ENCODE peak calls at places on chromosome 17, in eight cellular contexts. K is astrocyte of the spinal cord; S is activated B cell treated with CpG ODN at 0.5 μM for 24 hours; I is MCF 10A; Z is mucosa of descending colon; L is kidney epithelial cell; F is MM.1S; X is activated CD8-positive, alpha-beta T cell treated with anti-CD3 and anti-CD28 coated beads for 36 hours. W is an unnamed sample.
A peak's percentile ranks its signal among the peaks of the same experiment; 100 is the strongest.

GRCh38 chr17:70636517-70637133 is 467.3 kb downstream of the KCNJ2 start:
- DNase-seq in K (peak; percentile 58), S (no peak), I (peak; percentile 63), Z (peak; percentile 43), L (no peak), F (peak; percentile 42), X (peak; percentile 11), W (no peak)

GRCh38 chr17:40417258-40417608 is 463 bp downstream of the TOP2A start:
- DNase-seq in K (no peak), S (no peak), I (no peak), Z (no peak), L (no peak), F (peak; percentile 31), X (peak; percentile 53), W (no peak)

GRCh38 chr17:58755269-58755576 is 431 bp upstream of the PPM1E start:
- DNase-seq in K (no peak), S (no peak), I (no peak), Z (no peak), L (no peak), F (no peak), X (no peak), W (no peak)

GRCh38 chr17:42010898-42011516 is 6.2 kb downstream of the DNAJC7 start:
- DNase-seq in K (no peak), S (no peak), I (peak; percentile 64), Z (no peak), L (no peak), F (no peak), X (peak; percentile 42), W (no peak)

GRCh38 chr17:36001109-36001735 is at the start of gene CCL15:
- DNase-seq in K (no peak), S (no peak), I (no peak), Z (peak; percentile 66), L (no peak), F (no peak), X (no peak), W (no peak)

GRCh38 chr17:78526231-78527025 is 50.8 kb downstream of the DNAH17 start:
- DNase-seq in K (no peak), S (no peak), I (no peak), Z (peak; percentile 46), L (no peak), F (no peak), X (no peak), W (no peak)

GRCh38 chr17:59172436-59173004 is 17.0 kb downstream of the PRR11 start:
- DNase-seq in K (no peak), S (no peak), I (no peak), Z (no peak), L (no peak), F (no peak), X (no peak), W (no peak)

GRCh38 chr17:73237714-73238113 is 24.0 kb downstream of the CPSF4L start:
- DNase-seq in K (no peak), S (no peak), I (no peak), Z (no peak), L (no peak), F (no peak), X (no peak), W (no peak)

GRCh38 chr17:65561394-65562205 is at the start of gene AXIN2:
- DNase-seq in K (peak; percentile 96), S (peak; percentile 64), I (peak; percentile 83), Z (peak; percentile 93), L (peak; percentile 61), F (peak; percentile 93), X (peak; percentile 89), W (no peak)

GRCh38 chr17:56679767-56680422 is 86.4 kb downstream of the NOG start:
- DNase-seq in K (no peak), S (no peak), I (no peak), Z (no peak), L (no peak), F (no peak), X (no peak), W (no peak)

GRCh38 chr17:41792835-41793748 is 6.6 kb upstream of the JUP start:
- DNase-seq in K (no peak), S (no peak), I (peak; percentile 82), Z (peak; percentile 76), L (no peak), F (no peak), X (peak; percentile 23), W (no peak)

GRCh38 chr17:75933836-75934235 is 7.0 kb downstream of the FBF1 start:
- DNase-seq in K (no peak), S (no peak), I (no peak), Z (no peak), L (no peak), F (no peak), X (no peak), W (no peak)

GRCh38 chr17:75459590-75460267 is 3.3 kb downstream of the TMEM94 start:
- DNase-seq in K (no peak), S (no peak), I (no peak), Z (peak; percentile 82), L (no peak), F (peak; percentile 9), X (no peak), W (no peak)

GRCh38 chr17:72297326-72298115 is 176.7 kb downstream of the SOX9 start:
- DNase-seq in K (peak; percentile 37), S (no peak), I (peak; percentile 91), Z (no peak), L (peak; percentile 42), F (no peak), X (no peak), W (no peak)

GRCh38 chr17:40290629-40291296 is 3.1 kb downstream of the CDC6 start:
- DNase-seq in K (peak; percentile 86), S (no peak), I (peak; percentile 88), Z (peak; percentile 92), L (peak; percentile 64), F (peak; percentile 62), X (peak; percentile 68), W (no peak)

DNA sequence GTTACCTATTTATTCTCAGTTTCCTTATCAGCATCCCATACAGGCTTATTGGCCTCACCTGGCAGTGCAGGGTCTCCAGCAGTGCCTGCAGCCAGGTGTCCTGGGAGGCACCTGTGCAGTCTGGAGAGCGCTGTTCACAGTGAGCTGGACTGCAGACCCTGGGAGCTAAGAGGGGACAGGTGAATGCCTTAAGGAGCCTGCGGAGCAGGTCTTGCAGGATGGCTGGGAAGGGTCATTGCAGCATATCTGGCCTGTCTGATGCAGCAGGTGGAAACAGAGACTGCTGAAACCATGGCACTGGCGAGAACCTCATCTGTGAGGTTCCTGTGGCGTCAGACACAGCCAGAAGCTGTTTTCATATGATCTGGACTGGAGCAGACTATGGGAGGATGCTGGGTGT is 76.9 kb downstream of the NTN1 start:
- DNase-seq in K (no peak), S (no peak), I (no peak), Z (no peak), L (no peak), F (no peak), X (no peak), W (no peak)
- TF ChIP-seq CTCF in K (no peak), S (no peak), I (no peak), Z (no peak), L (no peak), F (no peak), X (no peak), W (no peak)

GRCh38 chr17:79800325-79801155 is 3.7 kb upstream of the CBX8 start:
- DNase-seq in K (peak; percentile 69), S (no peak), I (peak; percentile 70), Z (peak; percentile 73), L (no peak), F (no peak), X (peak; percentile 87), W (no peak)

GRCh38 chr17:79802039-79802735 is 5.3 kb upstream of the CBX8 start:
- DNase-seq in K (no peak), S (no peak), I (no peak), Z (no peak), L (no peak), F (no peak), X (no peak), W (no peak)

GRCh38 chr17:79799538-79800324 is 2.9 kb upstream of the CBX8 start:
- DNase-seq in K (no peak), S (no peak), I (no peak), Z (no peak), L (no peak), F (no peak), X (peak; percentile 52), W (no peak)

GRCh38 chr17:79802736-79803420 is 6.0 kb upstream of the CBX8 start:
- DNase-seq in K (no peak), S (no peak), I (no peak), Z (no peak), L (no peak), F (no peak), X (no peak), W (no peak)

GRCh38 chr17:79801156-79802038 is 4.5 kb upstream of the CBX8 start:
- DNase-seq in K (peak; percentile 52), S (no peak), I (peak; percentile 77), Z (peak; percentile 70), L (no peak), F (no peak), X (no peak), W (no peak)
- TF ChIP-seq CTCF in K (no peak), S (no peak), I (no peak), Z (no peak), L (no peak), F (no peak), X (no peak), W (no peak)

GRCh38 chr17:37609170-37610040 is at the start of gene SYNRG:
- DNase-seq in K (peak; percentile 98), S (peak; percentile 98), I (peak; percentile 95), Z (peak; percentile 95), L (peak; percentile 69), F (peak; percentile 96), X (peak; percentile 98), W (peak; percentile 94)
- TF ChIP-seq CTCF in K (peak; percentile 37), S (no peak), I (no peak), Z (peak; percentile 18), L (peak; percentile 43), F (peak; percentile 45), X (peak; percentile 60), W (peak; percentile 23)

GRCh38 chr17:43790311-43790940 is 10.2 kb downstream of the CFAP97D1 start:
- DNase-seq in K (no peak), S (no peak), I (peak; percentile 66), Z (peak; percentile 17), L (no peak), F (no peak), X (no peak), W (no peak)
- TF ChIP-seq CTCF in K (peak; percentile 49), S (no peak), I (peak; percentile 30), Z (no peak), L (no peak), F (no peak), X (no peak), W (no peak)

DNA sequence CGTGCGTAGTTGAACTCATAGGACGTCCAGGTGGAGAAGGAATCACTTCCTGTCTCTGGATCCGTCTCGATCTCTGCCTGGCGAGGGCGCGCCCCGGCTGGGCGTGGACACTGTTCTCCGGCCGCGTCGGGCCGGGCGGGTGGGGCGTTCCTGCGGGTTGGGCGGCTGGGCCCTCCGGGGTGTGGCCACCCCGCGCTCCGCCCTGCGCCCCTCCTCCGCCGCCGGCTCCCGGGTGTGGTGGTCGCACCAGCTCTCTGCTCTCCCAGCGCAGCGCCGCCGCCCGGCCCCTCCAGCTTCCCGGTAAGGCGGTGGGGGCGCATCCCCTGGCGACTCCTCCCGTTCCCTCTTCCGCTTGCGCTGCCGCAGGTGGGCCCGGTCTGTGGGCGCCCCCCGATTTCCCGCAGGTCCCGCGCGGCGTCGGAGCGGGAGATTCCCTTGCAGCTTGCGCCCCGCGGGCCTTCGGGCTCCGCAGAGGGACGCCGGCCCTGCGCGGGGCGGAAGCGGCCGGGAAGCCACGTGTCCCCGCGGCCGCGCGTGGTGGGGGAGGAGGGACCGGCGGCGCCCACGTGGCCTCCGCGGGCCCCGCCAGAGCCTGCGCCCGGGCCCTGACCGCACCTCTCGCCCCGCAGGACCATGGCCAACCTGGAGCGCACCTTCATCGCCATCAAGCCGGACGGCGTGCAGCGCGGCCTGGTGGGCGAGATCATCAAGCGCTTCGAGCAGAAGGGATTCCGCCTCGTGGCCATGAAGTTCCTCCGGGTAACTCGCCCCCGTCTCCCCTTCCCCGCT is at the start of gene NME2:
- DNase-seq in K (peak; percentile 84), S (peak; percentile 85), I (peak; percentile 91), Z (peak; percentile 96), L (peak; percentile 39), F (peak; percentile 83), X (peak; percentile 68), W (peak; percentile 64)
- TF ChIP-seq CTCF in K (no peak), S (no peak), I (no peak), Z (no peak), L (no peak), F (no peak), X (no peak), W (no peak)

W was measured in CD14-positive monocyte.